ENCODE peak calls at places on chromosome 14, in four cellular contexts. One of them, this sample, is unnamed.
A peak's percentile ranks its signal among the peaks of the same experiment; 100 is the strongest.

GRCh38 chr14:53999061-53999488 is 42.5 kb upstream of the BMP4 start:
- DNase-seq in CD4-positive, alpha-beta memory T cell: no peak
- DNase-seq in CD8-positive, alpha-beta memory T cell: no peak
- DNase-seq in thyroid gland: peak; percentile 3
- DNase-seq in this sample: no peak

GRCh38 chr14:26729851-26730250 is 132.0 kb upstream of the NOVA1 start:
- DNase-seq in CD4-positive, alpha-beta memory T cell: no peak
- DNase-seq in thyroid gland: no peak
- DNase-seq in CD8-positive, alpha-beta memory T cell: no peak
- DNase-seq in this sample: no peak

GRCh38 chr14:54117924-54118323 is 161.3 kb upstream of the BMP4 start:
- DNase-seq in thyroid gland: no peak
- DNase-seq in CD4-positive, alpha-beta memory T cell: no peak
- DNase-seq in CD8-positive, alpha-beta memory T cell: no peak
- DNase-seq in this sample: no peak

GRCh38 chr14:43900173-43900655 is 606.9 kb downstream of the FSCB start:
- DNase-seq in CD4-positive, alpha-beta memory T cell: no peak
- DNase-seq in CD8-positive, alpha-beta memory T cell: no peak
- DNase-seq in thyroid gland: no peak
- DNase-seq in this sample: no peak

GRCh38 chr14:80464531-80465149 is 253.3 kb upstream of the DIO2 start:
- DNase-seq in CD8-positive, alpha-beta memory T cell: no peak
- DNase-seq in CD4-positive, alpha-beta memory T cell: no peak
- DNase-seq in thyroid gland: no peak
- DNase-seq in this sample: no peak

GRCh38 chr14:74585406-74586335 is 26.4 kb downstream of the LTBP2 start:
- DNase-seq in CD8-positive, alpha-beta memory T cell: no peak
- DNase-seq in CD4-positive, alpha-beta memory T cell: no peak
- DNase-seq in thyroid gland: no peak
- DNase-seq in this sample: no peak

GRCh38 chr14:54901380-54902142 is 1.1 kb downstream of the GCH1 start:
- DNase-seq in CD4-positive, alpha-beta memory T cell: peak; percentile 10
- DNase-seq in CD8-positive, alpha-beta memory T cell: peak; percentile 11
- DNase-seq in thyroid gland: no peak
- DNase-seq in this sample: no peak

GRCh38 chr14:48725001-48725734 is 861.0 kb downstream of the RPS29 start:
- DNase-seq in CD4-positive, alpha-beta memory T cell: no peak
- DNase-seq in thyroid gland: no peak
- DNase-seq in CD8-positive, alpha-beta memory T cell: no peak
- DNase-seq in this sample: no peak

GRCh38 chr14:74821267-74821915 is 54.6 kb downstream of the PROX2 start:
- DNase-seq in CD8-positive, alpha-beta memory T cell: no peak
- DNase-seq in CD4-positive, alpha-beta memory T cell: no peak
- DNase-seq in thyroid gland: no peak
- DNase-seq in this sample: no peak

GRCh38 chr14:92613008-92613658 is 99.6 kb downstream of the RIN3 start:
- DNase-seq in CD4-positive, alpha-beta memory T cell: peak; percentile 51
- DNase-seq in thyroid gland: peak; percentile 28
- DNase-seq in CD8-positive, alpha-beta memory T cell: peak; percentile 34
- DNase-seq in this sample: no peak

GRCh38 chr14:45246151-45246550 is 6.9 kb downstream of the MIS18BP1 start:
- DNase-seq in thyroid gland: no peak
- DNase-seq in CD4-positive, alpha-beta memory T cell: no peak
- DNase-seq in CD8-positive, alpha-beta memory T cell: no peak
- DNase-seq in this sample: no peak

GRCh38 chr14:85572845-85573244 is 42.9 kb downstream of the FLRT2 start:
- DNase-seq in CD8-positive, alpha-beta memory T cell: no peak
- DNase-seq in thyroid gland: no peak
- DNase-seq in CD4-positive, alpha-beta memory T cell: no peak
- DNase-seq in this sample: no peak

GRCh38 chr14:95046711-95047681 is 110.3 kb downstream of the DICER1 start:
- DNase-seq in CD8-positive, alpha-beta memory T cell: no peak
- DNase-seq in thyroid gland: no peak
- DNase-seq in CD4-positive, alpha-beta memory T cell: no peak
- DNase-seq in this sample: peak; percentile 88

GRCh38 chr14:41899416-41899815 is 292.7 kb downstream of the LRFN5 start:
- DNase-seq in thyroid gland: no peak
- DNase-seq in CD8-positive, alpha-beta memory T cell: no peak
- DNase-seq in CD4-positive, alpha-beta memory T cell: no peak
- DNase-seq in this sample: no peak

GRCh38 chr14:47674546-47675238 is 713 bp downstream of the MDGA2 start:
- DNase-seq in CD8-positive, alpha-beta memory T cell: no peak
- DNase-seq in CD4-positive, alpha-beta memory T cell: no peak
- DNase-seq in thyroid gland: no peak
- DNase-seq in this sample: no peak

GRCh38 chr14:69464379-69464778 is 20.1 kb upstream of the PLEKHD1 start:
- DNase-seq in thyroid gland: no peak
- DNase-seq in CD8-positive, alpha-beta memory T cell: no peak
- DNase-seq in CD4-positive, alpha-beta memory T cell: no peak
- DNase-seq in this sample: no peak

GRCh38 chr14:48127674-48128073 is 452.3 kb upstream of the MDGA2 start:
- DNase-seq in thyroid gland: no peak
- DNase-seq in CD4-positive, alpha-beta memory T cell: no peak
- DNase-seq in CD8-positive, alpha-beta memory T cell: no peak
- DNase-seq in this sample: no peak

GRCh38 chr14:100056964-100057817 is 8.0 kb upstream of the EVL start:
- DNase-seq in CD4-positive, alpha-beta memory T cell: peak; percentile 68
- DNase-seq in thyroid gland: no peak
- DNase-seq in CD8-positive, alpha-beta memory T cell: peak; percentile 54
- DNase-seq in this sample: no peak

GRCh38 chr14:20606190-20606901 is 15.2 kb upstream of the RNASE12 start:
- DNase-seq in thyroid gland: peak; percentile 40
- DNase-seq in CD4-positive, alpha-beta memory T cell: no peak
- DNase-seq in CD8-positive, alpha-beta memory T cell: no peak
- DNase-seq in this sample: no peak

GRCh38 chr14:73739174-73739898 is 25.2 kb upstream of the PNMA1 start:
- DNase-seq in CD8-positive, alpha-beta memory T cell: no peak
- DNase-seq in thyroid gland: no peak
- DNase-seq in CD4-positive, alpha-beta memory T cell: no peak
- DNase-seq in this sample: no peak

GRCh38 chr14:75283162-75283883 is 4.7 kb downstream of the FOS start:
- DNase-seq in CD8-positive, alpha-beta memory T cell: peak; percentile 67
- DNase-seq in thyroid gland: no peak
- DNase-seq in CD4-positive, alpha-beta memory T cell: peak; percentile 66
- DNase-seq in this sample: no peak

GRCh38 chr14:68814376-68815287 is 21.8 kb upstream of the ZFP36L1 start:
- DNase-seq in thyroid gland: peak; percentile 38
- DNase-seq in CD8-positive, alpha-beta memory T cell: peak; percentile 61
- DNase-seq in CD4-positive, alpha-beta memory T cell: peak; percentile 64
- DNase-seq in this sample: no peak

GRCh38 chr14:82740547-82740946 is 1206.9 kb upstream of the SEL1L start:
- DNase-seq in CD4-positive, alpha-beta memory T cell: no peak
- DNase-seq in CD8-positive, alpha-beta memory T cell: no peak
- DNase-seq in thyroid gland: no peak
- DNase-seq in this sample: no peak

GRCh38 chr14:52853522-52853854 is 62.1 kb upstream of the GNPNAT1 start:
- DNase-seq in CD4-positive, alpha-beta memory T cell: no peak
- DNase-seq in thyroid gland: no peak
- DNase-seq in CD8-positive, alpha-beta memory T cell: no peak
- DNase-seq in this sample: no peak

GRCh38 chr14:81525129-81525528 is 8.5 kb downstream of the SEL1L start:
- DNase-seq in CD4-positive, alpha-beta memory T cell: no peak
- DNase-seq in thyroid gland: no peak
- DNase-seq in CD8-positive, alpha-beta memory T cell: no peak
- DNase-seq in this sample: no peak

GRCh38 chr14:23953464-23954278 is at the start of gene DHRS4:
- DNase-seq in thyroid gland: peak; percentile 80
- DNase-seq in CD4-positive, alpha-beta memory T cell: peak; percentile 74
- DNase-seq in CD8-positive, alpha-beta memory T cell: peak; percentile 69
- DNase-seq in this sample: no peak
- H3K27ac ChIP-seq in thyroid gland: peak within 1 kb of the TSS; percentile 54
- H3K27ac ChIP-seq in CD4-positive, alpha-beta memory T cell: peak within 1 kb of the TSS; percentile 72
- H3K27ac ChIP-seq in CD8-positive, alpha-beta memory T cell: peak within 1 kb of the TSS; percentile 71
- H3K27ac ChIP-seq in this sample: peak within 1 kb of the TSS; percentile 89

DNA sequence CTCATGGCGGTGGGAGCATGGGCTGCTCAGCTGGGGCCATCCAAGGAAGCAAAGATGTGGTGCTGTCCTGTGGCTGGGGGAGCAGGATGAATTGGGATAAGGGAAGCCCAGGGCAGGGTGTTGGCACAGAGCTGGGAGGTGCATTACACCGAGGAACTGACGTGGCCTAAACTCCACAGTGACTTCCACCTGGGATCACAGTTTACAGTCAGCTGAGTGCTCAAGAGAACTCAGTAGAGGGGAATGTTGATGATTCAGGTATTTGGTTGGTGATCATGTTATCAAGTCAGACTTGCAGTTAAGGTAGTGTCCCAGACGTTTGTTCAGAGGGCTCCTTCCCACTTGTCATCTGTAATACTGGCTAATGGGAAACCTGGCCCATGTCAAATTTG is 73.7 kb downstream of the PPP2R5C start:
- DNase-seq in CD8-positive, alpha-beta memory T cell: no peak
- DNase-seq in thyroid gland: peak; percentile 53
- DNase-seq in CD4-positive, alpha-beta memory T cell: no peak
- DNase-seq in this sample: no peak
- H3K4me1 ChIP-seq in CD8-positive, alpha-beta memory T cell: peaks cover 93% of the 10 kb centered on the region
- H3K4me1 ChIP-seq in thyroid gland: peaks cover 57% of the 10 kb centered on the region
- H3K4me1 ChIP-seq in CD4-positive, alpha-beta memory T cell: peaks cover 100% of the 10 kb centered on the region
- H3K4me1 ChIP-seq in this sample: peaks cover 55% of the 10 kb centered on the region

DNA sequence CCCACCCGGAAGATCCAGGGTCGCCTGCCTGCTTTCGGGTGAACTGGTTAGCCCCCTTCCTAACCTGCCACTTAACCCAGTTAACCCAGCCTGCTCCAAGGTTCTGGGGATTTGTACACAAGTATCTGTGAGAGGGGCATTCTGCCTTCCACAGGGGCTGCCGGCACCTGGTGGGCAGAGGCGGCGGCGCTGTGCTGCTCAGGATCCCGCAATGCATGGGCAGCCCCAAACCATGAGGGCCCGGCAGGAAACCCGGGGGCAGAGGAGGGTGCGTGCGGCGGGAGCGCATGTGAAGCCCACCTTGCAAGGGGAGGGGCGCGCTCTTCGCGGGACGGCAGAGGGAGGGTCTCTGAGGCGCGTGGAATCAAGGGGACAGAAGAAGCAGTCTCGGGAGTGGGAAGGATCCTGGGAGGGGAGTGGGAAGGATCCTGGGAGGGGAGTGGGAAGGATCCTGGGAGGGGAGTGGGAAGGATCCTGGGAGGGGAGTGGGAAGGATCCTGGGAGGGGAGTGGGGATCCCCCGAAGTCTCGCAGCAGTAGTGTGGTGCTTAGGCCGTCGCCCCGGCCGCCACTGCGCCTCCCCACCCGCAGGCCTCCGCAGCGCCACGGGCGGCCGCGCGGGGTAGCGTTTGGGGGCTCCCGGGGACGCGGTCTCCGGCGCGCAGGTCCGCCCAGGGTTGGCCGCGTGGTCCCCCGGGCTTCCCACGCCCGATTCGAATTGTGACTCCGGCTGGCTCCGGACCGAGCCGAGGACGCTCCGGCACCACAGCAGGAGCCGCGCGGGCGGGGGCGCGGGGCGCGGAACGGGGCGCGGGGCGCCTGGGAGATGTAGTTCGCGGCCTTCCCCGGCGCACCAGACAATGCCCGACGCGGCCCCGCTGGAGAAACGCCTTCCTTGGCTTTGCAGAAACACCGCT is 4.9 kb upstream of the MTA1 start:
- DNase-seq in CD4-positive, alpha-beta memory T cell: peak; percentile 65
- DNase-seq in CD8-positive, alpha-beta memory T cell: peak; percentile 57
- DNase-seq in thyroid gland: peak; percentile 68
- DNase-seq in this sample: no peak
- H3K27ac ChIP-seq in CD4-positive, alpha-beta memory T cell: no peak overlapping the region
- H3K27ac ChIP-seq in CD8-positive, alpha-beta memory T cell: no peak overlapping the region
- H3K27ac ChIP-seq in thyroid gland: no peak overlapping the region
- H3K27ac ChIP-seq in this sample: peak overlapping the region; percentile 30

DNA sequence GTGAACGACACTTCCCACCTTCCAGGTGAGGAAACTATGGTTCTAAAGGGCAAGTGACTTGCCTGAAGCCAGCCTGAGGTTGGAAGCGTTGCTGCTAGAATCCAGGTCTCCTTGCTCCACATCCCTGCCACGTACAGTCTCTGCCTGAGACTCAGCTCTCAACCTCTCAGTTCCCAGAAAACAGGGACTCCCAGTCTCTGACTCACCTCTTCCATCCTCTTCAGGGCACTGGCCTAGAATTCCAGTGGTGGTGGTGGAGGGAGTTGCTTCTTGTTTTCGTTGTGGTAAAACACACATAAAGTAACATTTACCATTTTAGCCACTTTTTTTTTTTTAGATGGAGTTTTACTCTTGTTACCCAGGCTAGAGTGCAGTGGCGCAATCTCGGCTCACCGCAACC is 7.3 kb downstream of the GPR68 start:
- DNase-seq in CD4-positive, alpha-beta memory T cell: no peak
- DNase-seq in thyroid gland: no peak
- DNase-seq in CD8-positive, alpha-beta memory T cell: no peak
- DNase-seq in this sample: no peak
- H3K4me1 ChIP-seq in CD4-positive, alpha-beta memory T cell: peaks cover 83% of the 10 kb centered on the region
- H3K4me1 ChIP-seq in thyroid gland: no peaks in the 10 kb centered on the region
- H3K4me1 ChIP-seq in CD8-positive, alpha-beta memory T cell: peaks cover 43% of the 10 kb centered on the region
- H3K4me1 ChIP-seq in this sample: peaks cover 3% of the 10 kb centered on the region

GRCh38 chr14:61588419-61588901 is 106.9 kb upstream of the HIF1A start:
- DNase-seq in thyroid gland: peak; percentile 70
- DNase-seq in CD4-positive, alpha-beta memory T cell: no peak
- DNase-seq in CD8-positive, alpha-beta memory T cell: no peak
- DNase-seq in this sample: no peak

GRCh38 chr14:61585598-61586538 is 109.4 kb upstream of the HIF1A start:
- DNase-seq in CD8-positive, alpha-beta memory T cell: no peak
- DNase-seq in CD4-positive, alpha-beta memory T cell: no peak
- DNase-seq in thyroid gland: peak; percentile 54
- DNase-seq in this sample: no peak

GRCh38 chr14:61584258-61584657 is 111.1 kb upstream of the HIF1A start:
- DNase-seq in CD8-positive, alpha-beta memory T cell: no peak
- DNase-seq in CD4-positive, alpha-beta memory T cell: no peak
- DNase-seq in thyroid gland: peak; percentile 67
- DNase-seq in this sample: no peak

GRCh38 chr14:61587397-61587713 is 108.0 kb upstream of the HIF1A start:
- DNase-seq in thyroid gland: no peak
- DNase-seq in CD4-positive, alpha-beta memory T cell: no peak
- DNase-seq in CD8-positive, alpha-beta memory T cell: no peak
- DNase-seq in this sample: no peak

GRCh38 chr14:61586539-61587396 is 108.5 kb upstream of the HIF1A start:
- DNase-seq in thyroid gland: no peak
- DNase-seq in CD4-positive, alpha-beta memory T cell: no peak
- DNase-seq in CD8-positive, alpha-beta memory T cell: no peak
- DNase-seq in this sample: no peak
- H3K27ac ChIP-seq in thyroid gland: peak overlapping the region; percentile 64
- H3K27ac ChIP-seq in CD4-positive, alpha-beta memory T cell: no peak overlapping the region
- H3K27ac ChIP-seq in CD8-positive, alpha-beta memory T cell: no peak overlapping the region
- H3K27ac ChIP-seq in this sample: peak overlapping the region; percentile 76

GRCh38 chr14:24368215-24368561 is 204 bp downstream of the NFATC4 start:
- DNase-seq in CD8-positive, alpha-beta memory T cell: no peak
- DNase-seq in CD4-positive, alpha-beta memory T cell: no peak
- DNase-seq in thyroid gland: no peak
- DNase-seq in this sample: no peak
- H3K4me1 ChIP-seq in CD8-positive, alpha-beta memory T cell: peaks cover 30% of the 10 kb centered on the region
- H3K4me1 ChIP-seq in CD4-positive, alpha-beta memory T cell: peaks cover 35% of the 10 kb centered on the region
- H3K4me1 ChIP-seq in thyroid gland: peaks cover 17% of the 10 kb centered on the region
- H3K4me1 ChIP-seq in this sample: peaks cover 58% of the 10 kb centered on the region

This sample was measured in vagina.